ENCODE peak calls at places on chromosomes 3 and 15, in seven cellular contexts. One of them, this sample, is unnamed.

GRCh38 chr15:67080118-67080899 is 14.9 kb downstream of the SMAD3 start:
- DNase-seq in tibial nerve: no peak
- DNase-seq in stimulated activated CD4-positive, alpha-beta T cell treated with anti-CD3 and anti-CD28 coated beads, Interleukin-1b, Interleukin-23, amount 100 ng/mL, for 48 hours: no peak
- DNase-seq in dermis microvascular lymphatic vessel endothelial cell: no peak
- DNase-seq in CD4-positive, alpha-beta T cell: no peak
- DNase-seq in Calu3: no peak
- DNase-seq in activated naive CD4-positive, alpha-beta T cell treated with anti-CD3 and anti-CD28 coated beads for 36 hours: no peak
- DNase-seq in this sample: no peak

GRCh38 chr3:50242778-50243551 is 7.0 kb downstream of the GNAI2 start:
- DNase-seq in dermis microvascular lymphatic vessel endothelial cell: peak
- DNase-seq in activated naive CD4-positive, alpha-beta T cell treated with anti-CD3 and anti-CD28 coated beads for 36 hours: peak
- DNase-seq in stimulated activated CD4-positive, alpha-beta T cell treated with anti-CD3 and anti-CD28 coated beads, Interleukin-1b, Interleukin-23, amount 100 ng/mL, for 48 hours: peak
- DNase-seq in CD4-positive, alpha-beta T cell: peak
- DNase-seq in Calu3: no peak
- DNase-seq in tibial nerve: no peak
- DNase-seq in this sample: no peak

GRCh38 chr3:172307143-172307560 is 141.1 kb downstream of the GHSR start:
- DNase-seq in CD4-positive, alpha-beta T cell: no peak
- DNase-seq in activated naive CD4-positive, alpha-beta T cell treated with anti-CD3 and anti-CD28 coated beads for 36 hours: no peak
- DNase-seq in Calu3: no peak
- DNase-seq in stimulated activated CD4-positive, alpha-beta T cell treated with anti-CD3 and anti-CD28 coated beads, Interleukin-1b, Interleukin-23, amount 100 ng/mL, for 48 hours: no peak
- DNase-seq in tibial nerve: no peak
- DNase-seq in dermis microvascular lymphatic vessel endothelial cell: no peak
- DNase-seq in this sample: no peak

GRCh38 chr3:47542614-47543173 is 29.2 kb upstream of the ELP6 start:
- DNase-seq in tibial nerve: no peak
- DNase-seq in stimulated activated CD4-positive, alpha-beta T cell treated with anti-CD3 and anti-CD28 coated beads, Interleukin-1b, Interleukin-23, amount 100 ng/mL, for 48 hours: no peak
- DNase-seq in dermis microvascular lymphatic vessel endothelial cell: no peak
- DNase-seq in activated naive CD4-positive, alpha-beta T cell treated with anti-CD3 and anti-CD28 coated beads for 36 hours: no peak
- DNase-seq in Calu3: no peak
- DNase-seq in CD4-positive, alpha-beta T cell: no peak
- DNase-seq in this sample: no peak

GRCh38 chr3:58285334-58285733 is 20.7 kb upstream of the RPP14 start:
- DNase-seq in stimulated activated CD4-positive, alpha-beta T cell treated with anti-CD3 and anti-CD28 coated beads, Interleukin-1b, Interleukin-23, amount 100 ng/mL, for 48 hours: no peak
- DNase-seq in tibial nerve: no peak
- DNase-seq in Calu3: no peak
- DNase-seq in dermis microvascular lymphatic vessel endothelial cell: no peak
- DNase-seq in CD4-positive, alpha-beta T cell: no peak
- DNase-seq in activated naive CD4-positive, alpha-beta T cell treated with anti-CD3 and anti-CD28 coated beads for 36 hours: no peak
- DNase-seq in this sample: no peak

GRCh38 chr3:162367443-162368132 is 871.0 kb downstream of the OTOL1 start:
- DNase-seq in dermis microvascular lymphatic vessel endothelial cell: no peak
- DNase-seq in CD4-positive, alpha-beta T cell: no peak
- DNase-seq in tibial nerve: no peak
- DNase-seq in activated naive CD4-positive, alpha-beta T cell treated with anti-CD3 and anti-CD28 coated beads for 36 hours: no peak
- DNase-seq in stimulated activated CD4-positive, alpha-beta T cell treated with anti-CD3 and anti-CD28 coated beads, Interleukin-1b, Interleukin-23, amount 100 ng/mL, for 48 hours: no peak
- DNase-seq in Calu3: no peak
- DNase-seq in this sample: no peak

GRCh38 chr3:109337393-109337792 is at the start of gene DPPA4:
- DNase-seq in dermis microvascular lymphatic vessel endothelial cell: no peak
- DNase-seq in tibial nerve: no peak
- DNase-seq in CD4-positive, alpha-beta T cell: no peak
- DNase-seq in stimulated activated CD4-positive, alpha-beta T cell treated with anti-CD3 and anti-CD28 coated beads, Interleukin-1b, Interleukin-23, amount 100 ng/mL, for 48 hours: no peak
- DNase-seq in activated naive CD4-positive, alpha-beta T cell treated with anti-CD3 and anti-CD28 coated beads for 36 hours: no peak
- DNase-seq in Calu3: no peak
- DNase-seq in this sample: no peak

GRCh38 chr3:15932348-15933300 is 134.8 kb upstream of the ANKRD28 start:
- DNase-seq in activated naive CD4-positive, alpha-beta T cell treated with anti-CD3 and anti-CD28 coated beads for 36 hours: no peak
- DNase-seq in CD4-positive, alpha-beta T cell: no peak
- DNase-seq in dermis microvascular lymphatic vessel endothelial cell: no peak
- DNase-seq in tibial nerve: no peak
- DNase-seq in Calu3: no peak
- DNase-seq in stimulated activated CD4-positive, alpha-beta T cell treated with anti-CD3 and anti-CD28 coated beads, Interleukin-1b, Interleukin-23, amount 100 ng/mL, for 48 hours: no peak
- DNase-seq in this sample: no peak

GRCh38 chr3:195249057-195249770 is 21.7 kb downstream of the XXYLT1 start:
- DNase-seq in activated naive CD4-positive, alpha-beta T cell treated with anti-CD3 and anti-CD28 coated beads for 36 hours: no peak
- DNase-seq in tibial nerve: no peak
- DNase-seq in Calu3: no peak
- DNase-seq in dermis microvascular lymphatic vessel endothelial cell: no peak
- DNase-seq in stimulated activated CD4-positive, alpha-beta T cell treated with anti-CD3 and anti-CD28 coated beads, Interleukin-1b, Interleukin-23, amount 100 ng/mL, for 48 hours: no peak
- DNase-seq in CD4-positive, alpha-beta T cell: no peak
- DNase-seq in this sample: no peak

GRCh38 chr15:31197497-31198414 is 96.2 kb upstream of the TRPM1 start:
- DNase-seq in stimulated activated CD4-positive, alpha-beta T cell treated with anti-CD3 and anti-CD28 coated beads, Interleukin-1b, Interleukin-23, amount 100 ng/mL, for 48 hours: peak
- DNase-seq in tibial nerve: no peak
- DNase-seq in Calu3: no peak
- DNase-seq in dermis microvascular lymphatic vessel endothelial cell: no peak
- DNase-seq in CD4-positive, alpha-beta T cell: peak
- DNase-seq in activated naive CD4-positive, alpha-beta T cell treated with anti-CD3 and anti-CD28 coated beads for 36 hours: peak
- DNase-seq in this sample: peak

GRCh38 chr15:79680721-79681120 is 216.1 kb downstream of the MTHFS start:
- DNase-seq in dermis microvascular lymphatic vessel endothelial cell: no peak
- DNase-seq in tibial nerve: no peak
- DNase-seq in stimulated activated CD4-positive, alpha-beta T cell treated with anti-CD3 and anti-CD28 coated beads, Interleukin-1b, Interleukin-23, amount 100 ng/mL, for 48 hours: no peak
- DNase-seq in activated naive CD4-positive, alpha-beta T cell treated with anti-CD3 and anti-CD28 coated beads for 36 hours: no peak
- DNase-seq in Calu3: peak
- DNase-seq in CD4-positive, alpha-beta T cell: no peak
- DNase-seq in this sample: no peak

GRCh38 chr3:98763076-98763475 is at the start of gene ST3GAL6:
- DNase-seq in CD4-positive, alpha-beta T cell: no peak
- DNase-seq in stimulated activated CD4-positive, alpha-beta T cell treated with anti-CD3 and anti-CD28 coated beads, Interleukin-1b, Interleukin-23, amount 100 ng/mL, for 48 hours: no peak
- DNase-seq in tibial nerve: no peak
- DNase-seq in Calu3: no peak
- DNase-seq in activated naive CD4-positive, alpha-beta T cell treated with anti-CD3 and anti-CD28 coated beads for 36 hours: no peak
- DNase-seq in dermis microvascular lymphatic vessel endothelial cell: peak
- DNase-seq in this sample: no peak

GRCh38 chr3:12484983-12485327 is 675 bp downstream of the TSEN2 start:
- DNase-seq in Calu3: no peak
- DNase-seq in dermis microvascular lymphatic vessel endothelial cell: no peak
- DNase-seq in activated naive CD4-positive, alpha-beta T cell treated with anti-CD3 and anti-CD28 coated beads for 36 hours: no peak
- DNase-seq in stimulated activated CD4-positive, alpha-beta T cell treated with anti-CD3 and anti-CD28 coated beads, Interleukin-1b, Interleukin-23, amount 100 ng/mL, for 48 hours: no peak
- DNase-seq in tibial nerve: no peak
- DNase-seq in CD4-positive, alpha-beta T cell: no peak
- DNase-seq in this sample: no peak

GRCh38 chr3:98039322-98040024 is 4.4 kb upstream of the GABRR3 start:
- DNase-seq in stimulated activated CD4-positive, alpha-beta T cell treated with anti-CD3 and anti-CD28 coated beads, Interleukin-1b, Interleukin-23, amount 100 ng/mL, for 48 hours: peak
- DNase-seq in CD4-positive, alpha-beta T cell: peak
- DNase-seq in activated naive CD4-positive, alpha-beta T cell treated with anti-CD3 and anti-CD28 coated beads for 36 hours: peak
- DNase-seq in tibial nerve: no peak
- DNase-seq in Calu3: peak
- DNase-seq in dermis microvascular lymphatic vessel endothelial cell: peak
- DNase-seq in this sample: peak

GRCh38 chr3:184143327-184143726 is 8.2 kb downstream of the EIF2B5 start:
- DNase-seq in CD4-positive, alpha-beta T cell: no peak
- DNase-seq in tibial nerve: no peak
- DNase-seq in Calu3: no peak
- DNase-seq in activated naive CD4-positive, alpha-beta T cell treated with anti-CD3 and anti-CD28 coated beads for 36 hours: no peak
- DNase-seq in stimulated activated CD4-positive, alpha-beta T cell treated with anti-CD3 and anti-CD28 coated beads, Interleukin-1b, Interleukin-23, amount 100 ng/mL, for 48 hours: no peak
- DNase-seq in dermis microvascular lymphatic vessel endothelial cell: no peak
- DNase-seq in this sample: no peak

GRCh38 chr3:133292251-133292650 is 107.6 kb upstream of the BFSP2 start:
- DNase-seq in CD4-positive, alpha-beta T cell: no peak
- DNase-seq in tibial nerve: no peak
- DNase-seq in activated naive CD4-positive, alpha-beta T cell treated with anti-CD3 and anti-CD28 coated beads for 36 hours: no peak
- DNase-seq in stimulated activated CD4-positive, alpha-beta T cell treated with anti-CD3 and anti-CD28 coated beads, Interleukin-1b, Interleukin-23, amount 100 ng/mL, for 48 hours: no peak
- DNase-seq in dermis microvascular lymphatic vessel endothelial cell: no peak
- DNase-seq in Calu3: no peak
- DNase-seq in this sample: no peak

GRCh38 chr15:41809121-41809520 is 18.8 kb upstream of the JMJD7 start:
- DNase-seq in stimulated activated CD4-positive, alpha-beta T cell treated with anti-CD3 and anti-CD28 coated beads, Interleukin-1b, Interleukin-23, amount 100 ng/mL, for 48 hours: no peak
- DNase-seq in Calu3: no peak
- DNase-seq in dermis microvascular lymphatic vessel endothelial cell: no peak
- DNase-seq in CD4-positive, alpha-beta T cell: no peak
- DNase-seq in tibial nerve: no peak
- DNase-seq in activated naive CD4-positive, alpha-beta T cell treated with anti-CD3 and anti-CD28 coated beads for 36 hours: no peak
- DNase-seq in this sample: no peak

GRCh38 chr3:454986-455385 is 258.4 kb downstream of the CHL1 start:
- DNase-seq in tibial nerve: no peak
- DNase-seq in stimulated activated CD4-positive, alpha-beta T cell treated with anti-CD3 and anti-CD28 coated beads, Interleukin-1b, Interleukin-23, amount 100 ng/mL, for 48 hours: no peak
- DNase-seq in Calu3: no peak
- DNase-seq in activated naive CD4-positive, alpha-beta T cell treated with anti-CD3 and anti-CD28 coated beads for 36 hours: no peak
- DNase-seq in dermis microvascular lymphatic vessel endothelial cell: no peak
- DNase-seq in CD4-positive, alpha-beta T cell: no peak
- DNase-seq in this sample: no peak

GRCh38 chr3:160225181-160226025 is at the start of gene C3orf80:
- DNase-seq in dermis microvascular lymphatic vessel endothelial cell: peak
- DNase-seq in CD4-positive, alpha-beta T cell: peak
- DNase-seq in tibial nerve: no peak
- DNase-seq in Calu3: peak
- DNase-seq in stimulated activated CD4-positive, alpha-beta T cell treated with anti-CD3 and anti-CD28 coated beads, Interleukin-1b, Interleukin-23, amount 100 ng/mL, for 48 hours: peak
- DNase-seq in activated naive CD4-positive, alpha-beta T cell treated with anti-CD3 and anti-CD28 coated beads for 36 hours: peak
- DNase-seq in this sample: no peak

GRCh38 chr15:27873825-27874224 is 225.3 kb downstream of the OCA2 start:
- DNase-seq in activated naive CD4-positive, alpha-beta T cell treated with anti-CD3 and anti-CD28 coated beads for 36 hours: no peak
- DNase-seq in Calu3: no peak
- DNase-seq in dermis microvascular lymphatic vessel endothelial cell: no peak
- DNase-seq in tibial nerve: no peak
- DNase-seq in stimulated activated CD4-positive, alpha-beta T cell treated with anti-CD3 and anti-CD28 coated beads, Interleukin-1b, Interleukin-23, amount 100 ng/mL, for 48 hours: no peak
- DNase-seq in CD4-positive, alpha-beta T cell: no peak
- DNase-seq in this sample: no peak

GRCh38 chr3:10283638-10284037 is 9.1 kb downstream of the GHRL start:
- DNase-seq in Calu3: no peak
- DNase-seq in activated naive CD4-positive, alpha-beta T cell treated with anti-CD3 and anti-CD28 coated beads for 36 hours: no peak
- DNase-seq in tibial nerve: no peak
- DNase-seq in stimulated activated CD4-positive, alpha-beta T cell treated with anti-CD3 and anti-CD28 coated beads, Interleukin-1b, Interleukin-23, amount 100 ng/mL, for 48 hours: no peak
- DNase-seq in CD4-positive, alpha-beta T cell: no peak
- DNase-seq in dermis microvascular lymphatic vessel endothelial cell: no peak
- DNase-seq in this sample: no peak

GRCh38 chr3:169389925-169390253 is 273.6 kb downstream of the MECOM start:
- DNase-seq in tibial nerve: no peak
- DNase-seq in stimulated activated CD4-positive, alpha-beta T cell treated with anti-CD3 and anti-CD28 coated beads, Interleukin-1b, Interleukin-23, amount 100 ng/mL, for 48 hours: no peak
- DNase-seq in CD4-positive, alpha-beta T cell: no peak
- DNase-seq in dermis microvascular lymphatic vessel endothelial cell: no peak
- DNase-seq in Calu3: peak
- DNase-seq in activated naive CD4-positive, alpha-beta T cell treated with anti-CD3 and anti-CD28 coated beads for 36 hours: no peak
- DNase-seq in this sample: no peak

GRCh38 chr3:48477959-48478480 is 26.0 kb downstream of the SHISA5 start:
- DNase-seq in dermis microvascular lymphatic vessel endothelial cell: no peak
- DNase-seq in activated naive CD4-positive, alpha-beta T cell treated with anti-CD3 and anti-CD28 coated beads for 36 hours: no peak
- DNase-seq in Calu3: no peak
- DNase-seq in stimulated activated CD4-positive, alpha-beta T cell treated with anti-CD3 and anti-CD28 coated beads, Interleukin-1b, Interleukin-23, amount 100 ng/mL, for 48 hours: no peak
- DNase-seq in CD4-positive, alpha-beta T cell: no peak
- DNase-seq in tibial nerve: no peak
- DNase-seq in this sample: no peak

This sample was measured in T-helper 9 cell.